ENCODE peak calls at places on chromosomes 16 and 17, in six cellular contexts. J is MCF 10A; U is CD4-positive, alpha-beta memory T cell; Z is NCI-H2081 treated with DMSO at 0.1 percent for 48 hours; A is uterus; D is A549. M is an unnamed sample.

GRCh38 chr17:75774988-75775668 is 9.5 kb upstream of the UNK start:
- DNase-seq in Z (no peak), D (no peak), U (peak), J (no peak), A (no peak), M (no peak)

GRCh38 chr17:1478418-1478817 is 14.1 kb downstream of the MYO1C start:
- DNase-seq in D (no peak), A (no peak), U (no peak), J (no peak), Z (no peak), M (no peak)

GRCh38 chr17:27846042-27846655 is 45.8 kb upstream of the NOS2 start:
- DNase-seq in A (no peak), D (no peak), J (no peak), U (peak), Z (no peak), M (no peak)

GRCh38 chr16:15521758-15522509 is 87.5 kb downstream of the BMERB1 start:
- DNase-seq in D (no peak), J (no peak), U (no peak), A (peak), Z (no peak), M (no peak)

GRCh38 chr16:2184346-2184745 is 12.1 kb downstream of the CASKIN1 start:
- DNase-seq in A (no peak), Z (no peak), J (no peak), U (no peak), D (no peak), M (no peak)

GRCh38 chr16:14354561-14355351 is 275.3 kb downstream of the PARN start:
- DNase-seq in U (peak), Z (no peak), J (no peak), A (no peak), D (peak), M (no peak)

GRCh38 chr16:87465306-87465705 is 27.5 kb downstream of the ZCCHC14 start:
- DNase-seq in Z (no peak), D (no peak), U (no peak), J (peak), A (peak), M (peak)

GRCh38 chr16:88619859-88620655 is 18.3 kb upstream of the IL17C start:
- DNase-seq in U (peak), Z (no peak), D (no peak), J (no peak), A (no peak), M (no peak)

GRCh38 chr17:39634384-39634871 is 2.5 kb upstream of the STARD3 start:
- DNase-seq in U (peak), A (no peak), Z (no peak), J (peak), D (peak), M (no peak)

GRCh38 chr17:17516315-17516930 is 20.2 kb upstream of the RASD1 start:
- DNase-seq in A (no peak), J (no peak), Z (no peak), D (no peak), U (no peak), M (no peak)

M was measured in AG09319.